ENCODE peak calls at places on chromosomes 1 and 21, in six cellular contexts. W, J, Q, U, G and E are unnamed samples.

GRCh38 chr1:182742780-182743179 is 46.8 kb upstream of the NPL start:
- DNase-seq in W (no peak), Q (no peak), U (no peak), J (no peak), G (no peak), E (no peak)

GRCh38 chr1:181324797-181325616 is 158.3 kb upstream of the CACNA1E start:
- DNase-seq in W (no peak), G (no peak), U (peak; percentile 93), Q (no peak), J (no peak), E (no peak)

GRCh38 chr1:116290085-116290670 is 82.9 kb upstream of the ATP1A1 start:
- DNase-seq in J (no peak), W (no peak), Q (no peak), U (peak; percentile 94), G (no peak), E (no peak)

GRCh38 chr1:8077602-8078001 is 51.5 kb upstream of the ERRFI1 start:
- DNase-seq in U (peak; percentile 39), J (no peak), Q (no peak), W (no peak), G (no peak), E (no peak)

GRCh38 chr1:185497177-185497576 is 180.1 kb upstream of the IVNS1ABP start:
- DNase-seq in J (no peak), Q (no peak), U (no peak), G (no peak), W (no peak), E (no peak)

GRCh38 chr1:110176299-110176956 is 26.1 kb downstream of the SLC6A17 start:
- DNase-seq in Q (no peak), G (no peak), U (peak; percentile 53), W (peak; percentile 71), J (no peak), E (no peak)

GRCh38 chr1:15328785-15329480 is 80.8 kb upstream of the EFHD2 start:
- DNase-seq in J (peak; percentile 71), W (no peak), Q (no peak), U (peak; percentile 35), G (peak; percentile 69), E (no peak)

GRCh38 chr1:63817152-63817667 is 43.4 kb downstream of the ROR1 start:
- DNase-seq in J (no peak), G (no peak), Q (no peak), W (no peak), U (no peak), E (no peak)

GRCh38 chr1:201585099-201585498 is 46.2 kb downstream of the NAV1 start:
- DNase-seq in Q (no peak), W (no peak), G (no peak), J (no peak), U (no peak), E (no peak)

GRCh38 chr21:31162079-31162699 is 123.9 kb upstream of the KRTAP19-8 start:
- DNase-seq in W (no peak), U (no peak), J (no peak), G (no peak), Q (no peak), E (no peak)

GRCh38 chr1:155961937-155962336 is 16.4 kb downstream of the ARHGEF2 start:
- DNase-seq in Q (peak; percentile 81), J (no peak), G (peak; percentile 86), W (no peak), U (peak; percentile 99), E (no peak)

GRCh38 chr1:26279598-26280332 is at the start of gene SH3BGRL3:
- DNase-seq in W (peak; percentile 93), Q (no peak), J (peak; percentile 85), U (peak; percentile 91), G (peak; percentile 98), E (peak; percentile 89)

GRCh38 chr1:51072040-51072439 is 30.0 kb upstream of the C1orf185 start:
- DNase-seq in Q (no peak), U (peak; percentile 60), G (no peak), J (no peak), W (no peak), E (no peak)

GRCh38 chr1:8870118-8870517 is 8.4 kb downstream of the ENO1 start:
- DNase-seq in G (no peak), Q (no peak), U (no peak), W (no peak), J (no peak), E (no peak)

GRCh38 chr1:39625462-39626273 is 13.8 kb downstream of the HEYL start:
- DNase-seq in Q (no peak), U (no peak), G (no peak), W (no peak), J (peak; percentile 71), E (no peak)

GRCh38 chr1:44417351-44418021 is 12.4 kb downstream of the RNF220 start:
- DNase-seq in Q (no peak), W (peak; percentile 80), J (no peak), G (peak; percentile 87), U (no peak), E (no peak)

GRCh38 chr1:95716097-95716496 is 482.1 kb downstream of the RWDD3 start:
- DNase-seq in Q (no peak), U (peak; percentile 46), J (no peak), G (no peak), W (no peak), E (no peak)

GRCh38 chr1:47850451-47850850 is 146.7 kb downstream of the TRABD2B start:
- DNase-seq in J (no peak), U (no peak), G (no peak), Q (no peak), W (no peak), E (no peak)

GRCh38 chr1:102840741-102841140 is 267.6 kb downstream of the COL11A1 start:
- DNase-seq in G (no peak), W (no peak), Q (no peak), J (no peak), U (no peak), E (no peak)

GRCh38 chr1:204680461-204680860 is 5.1 kb downstream of the LRRN2 start:
- DNase-seq in Q (no peak), U (no peak), J (no peak), G (no peak), W (no peak), E (no peak)

GRCh38 chr1:221470000-221470698 is 271.7 kb downstream of the DUSP10 start:
- DNase-seq in G (no peak), J (no peak), U (peak; percentile 13), Q (no peak), W (no peak), E (no peak)

GRCh38 chr1:216346521-216346920 is 76.7 kb downstream of the USH2A start:
- DNase-seq in U (no peak), J (no peak), W (no peak), G (no peak), Q (no peak), E (no peak)

GRCh38 chr1:74964508-74964907 is 169.7 kb upstream of the LHX8 start:
- DNase-seq in J (peak; percentile 20), Q (no peak), W (peak; percentile 61), U (peak; percentile 39), G (no peak), E (no peak)

GRCh38 chr1:115283681-115284146 is 54.3 kb downstream of the NGF start:
- DNase-seq in U (no peak), J (peak; percentile 50), Q (no peak), W (no peak), G (no peak), E (no peak)
- TF ChIP-seq CTCF in U (no peak), J (no peak), Q (no peak), W (no peak), G (no peak), E (no peak)

DNA sequence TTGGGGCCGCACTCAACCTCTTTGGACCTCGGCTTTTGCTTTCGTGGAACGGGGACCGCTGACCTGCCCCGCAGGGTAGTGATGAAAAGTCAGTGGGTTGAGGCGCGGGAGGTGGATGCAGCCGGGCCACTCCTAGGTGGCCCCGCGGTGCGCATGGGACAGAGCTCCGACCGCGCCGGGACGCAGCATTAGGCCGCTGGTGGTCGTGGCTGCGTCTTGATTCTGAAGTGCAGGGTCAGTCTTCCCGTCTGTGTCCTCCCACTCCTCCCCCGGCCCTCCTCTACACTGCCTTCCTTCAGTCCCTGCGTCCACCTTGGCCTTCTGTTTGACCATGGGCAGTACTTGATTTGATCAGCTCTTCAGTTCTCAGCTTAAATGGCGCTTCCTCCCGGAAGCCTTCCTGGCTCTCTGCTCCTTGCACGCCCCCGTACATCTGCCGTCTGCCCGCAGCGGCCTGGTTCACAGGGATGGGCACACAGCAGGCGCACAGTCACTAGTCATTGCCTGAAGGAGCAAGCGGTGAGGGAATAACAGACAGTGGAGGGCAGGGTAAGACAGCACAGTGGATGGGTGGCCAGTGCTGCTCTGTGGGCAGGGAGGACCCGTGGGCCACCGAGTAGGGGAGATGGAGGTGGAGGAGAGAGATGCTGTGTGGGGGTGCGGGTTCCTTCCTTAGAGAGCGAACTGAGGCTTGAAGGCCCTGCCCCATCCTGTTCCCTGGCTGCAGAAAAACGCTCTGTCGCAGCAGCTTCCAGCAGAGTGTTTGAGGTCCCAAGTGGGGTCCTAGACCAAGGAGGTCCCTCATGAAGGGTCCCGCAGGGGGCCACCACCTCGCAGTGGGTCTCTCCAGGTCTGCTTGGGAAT is 690 bp downstream of the THEMIS2 start:
- DNase-seq in J (no peak), W (peak; percentile 58), G (peak; percentile 86), U (peak; percentile 74), Q (no peak), E (peak; percentile 68)
- H3K4me3 ChIP-seq in J (peak overlapping the region; percentile 48), W (peak overlapping the region; percentile 42), G (peak overlapping the region; percentile 70), U (peak overlapping the region; percentile 61), Q (peak overlapping the region; percentile 57), E (peak overlapping the region; percentile 96)

GRCh38 chr1:207579436-207579799 is 65.5 kb upstream of the CR1L start:
- DNase-seq in W (no peak), Q (peak; percentile 61), G (no peak), U (peak; percentile 72), J (no peak), E (no peak)
- TF ChIP-seq CTCF in W (peak; percentile 19), Q (peak; percentile 74), G (peak; percentile 45), U (peak; percentile 74), J (no peak), E (peak; percentile 61)

GRCh38 chr1:93963585-93963984 is 54.4 kb upstream of the GCLM start:
- DNase-seq in G (no peak), J (no peak), U (no peak), W (no peak), Q (no peak), E (no peak)
- H3K4me3 ChIP-seq in G (no peak overlapping the region), J (no peak overlapping the region), U (no peak overlapping the region), W (no peak overlapping the region), Q (no peak overlapping the region), E (no peak overlapping the region)

GRCh38 chr1:91567583-91567982 is 66.9 kb downstream of the CDC7 start:
- DNase-seq in G (no peak), J (no peak), W (no peak), U (peak; percentile 46), Q (no peak), E (no peak)
- TF ChIP-seq CTCF in G (no peak), J (no peak), W (no peak), U (no peak), Q (no peak), E (no peak)

GRCh38 chr21:45981641-45982255 is at the start of gene COL6A1:
- DNase-seq in Q (no peak), G (peak; percentile 83), J (peak; percentile 87), W (peak; percentile 81), U (no peak), E (no peak)
- H3K4me3 ChIP-seq in Q (peak within 1 kb of the TSS; percentile 98), G (peak within 1 kb of the TSS; percentile 69), J (peak within 1 kb of the TSS; percentile 99), W (peak within 1 kb of the TSS; percentile 72), U (peak within 1 kb of the TSS; percentile 30), E (no peak within 1 kb of the TSS)